ENCODE peak calls at places on chromosomes 1 and 21, in four cellular contexts. V, T, O and Y are unnamed samples.

GRCh38 chr1:176536588-176536987 is 73.6 kb downstream of the PAPPA2 start:
- DNase-seq in V (no peak), T (no peak), O (no peak), Y (no peak)

GRCh38 chr21:46559291-46559983 is 45.4 kb downstream of the S100B start:
- DNase-seq in V (no peak), T (no peak), O (no peak), Y (no peak)

GRCh38 chr1:192675716-192676115 is 39.8 kb downstream of the RGS13 start:
- DNase-seq in V (no peak), T (no peak), O (no peak), Y (no peak)

GRCh38 chr1:25504706-25505560 is 38.5 kb upstream of the LDLRAP1 start:
- DNase-seq in V (peak), T (no peak), O (no peak), Y (no peak)

GRCh38 chr1:59704721-59705120 is 110.0 kb upstream of the HOOK1 start:
- DNase-seq in V (no peak), T (no peak), O (no peak), Y (no peak)

GRCh38 chr1:32771561-32772280 is 45.4 kb downstream of the YARS1 start:
- DNase-seq in V (no peak), T (peak), O (no peak), Y (no peak)

GRCh38 chr1:150171801-150172200 is 22.1 kb downstream of the PLEKHO1 start:
- DNase-seq in V (no peak), T (no peak), O (no peak), Y (no peak)

GRCh38 chr1:116763787-116764465 is 9.7 kb downstream of the CD2 start:
- DNase-seq in V (no peak), T (peak), O (no peak), Y (peak)

GRCh38 chr21:43585924-43586411 is 73.3 kb downstream of the HSF2BP start:
- DNase-seq in V (peak), T (peak), O (no peak), Y (peak)

GRCh38 chr1:115546846-115547245 is 94.9 kb upstream of the VANGL1 start:
- DNase-seq in V (no peak), T (no peak), O (no peak), Y (no peak)

GRCh38 chr1:70509996-70510876 is 99.2 kb downstream of the CTH start:
- DNase-seq in V (peak), T (no peak), O (no peak), Y (peak)

GRCh38 chr1:234201600-234201999 is 171.7 kb upstream of the COA6 start:
- DNase-seq in V (no peak), T (no peak), O (no peak), Y (no peak)

GRCh38 chr1:157852476-157852875 is 10.9 kb upstream of the CD5L start:
- DNase-seq in V (peak), T (no peak), O (no peak), Y (no peak)

GRCh38 chr1:84913025-84913892 is 20.3 kb upstream of the LPAR3 start:
- DNase-seq in V (peak), T (no peak), O (no peak), Y (no peak)

GRCh38 chr1:20192364-20192763 is 6.0 kb upstream of the PLA2G2C start:
- DNase-seq in V (peak), T (no peak), O (no peak), Y (no peak)

GRCh38 chr1:70828177-70828576 is 219.4 kb downstream of the PTGER3 start:
- DNase-seq in V (no peak), T (no peak), O (no peak), Y (no peak)

GRCh38 chr1:223665592-223666312 is at the start of gene CAPN8:
- DNase-seq in V (no peak), T (no peak), O (no peak), Y (no peak)

GRCh38 chr21:27466175-27466574 is 499.3 kb upstream of the ADAMTS5 start:
- DNase-seq in V (no peak), T (no peak), O (no peak), Y (peak)

GRCh38 chr1:54993140-54993539 is 5.6 kb upstream of the BSND start:
- DNase-seq in V (no peak), T (no peak), O (no peak), Y (no peak)
- H4K5ac ChIP-seq in V (no peak), T (no peak), O (no peak), Y (no peak)

GRCh38 chr1:211762206-211762605 is 68.4 kb downstream of the LPGAT1 start:
- DNase-seq in V (no peak), T (no peak), O (no peak), Y (no peak)
- H4K8ac ChIP-seq in V (no peak), T (no peak), O (no peak), Y (no peak)

DNA sequence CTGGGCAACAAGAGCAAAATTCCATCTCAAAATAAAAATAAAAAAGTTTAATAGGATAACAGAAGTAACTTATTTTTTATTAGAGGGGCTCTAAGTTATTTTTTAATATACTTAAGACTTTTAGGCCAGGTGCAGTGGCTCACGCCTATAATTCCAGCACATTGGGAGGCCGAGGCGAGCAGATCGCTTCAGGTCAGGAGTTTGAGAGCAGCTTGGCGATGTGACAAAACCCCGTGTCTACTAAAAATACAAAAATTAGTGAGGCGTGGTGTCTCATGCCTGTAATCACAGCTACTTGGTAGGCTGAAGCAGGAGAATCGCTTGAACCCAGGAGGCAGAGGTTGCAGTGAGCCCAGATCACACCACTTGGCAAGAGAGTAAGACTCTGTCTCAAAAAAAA is 180.5 kb upstream of the NR5A2 start:
- DNase-seq in V (no peak), T (no peak), O (no peak), Y (no peak)
- H4K5ac ChIP-seq in V (no peak), T (no peak), O (no peak), Y (no peak)

DNA sequence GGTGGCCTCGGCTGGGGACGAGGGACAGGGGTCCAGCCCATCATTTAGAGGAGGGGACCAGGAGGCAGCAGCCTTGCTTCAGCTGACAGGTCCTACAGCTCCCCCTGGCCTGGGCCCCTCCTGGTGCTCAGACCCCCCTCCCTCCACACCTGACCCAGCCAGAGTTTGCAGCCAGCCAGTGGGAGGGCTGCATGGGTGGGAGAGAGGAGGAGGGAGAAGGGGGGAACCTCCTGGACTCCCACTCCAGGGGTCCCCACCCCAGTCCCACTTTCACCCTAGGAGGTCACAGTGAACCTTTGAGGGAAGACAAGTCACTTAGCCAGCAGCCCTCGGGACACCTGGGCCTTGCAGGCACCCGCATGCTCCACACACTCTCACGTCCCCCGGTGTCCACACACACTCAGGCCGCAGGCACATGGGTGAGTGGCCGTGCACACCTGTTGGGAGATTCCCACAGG is 108.9 kb upstream of the ZBTB40 start:
- DNase-seq in V (no peak), T (no peak), O (no peak), Y (no peak)
- H4K8ac ChIP-seq in V (no peak), T (no peak), O (no peak), Y (no peak)

DNA sequence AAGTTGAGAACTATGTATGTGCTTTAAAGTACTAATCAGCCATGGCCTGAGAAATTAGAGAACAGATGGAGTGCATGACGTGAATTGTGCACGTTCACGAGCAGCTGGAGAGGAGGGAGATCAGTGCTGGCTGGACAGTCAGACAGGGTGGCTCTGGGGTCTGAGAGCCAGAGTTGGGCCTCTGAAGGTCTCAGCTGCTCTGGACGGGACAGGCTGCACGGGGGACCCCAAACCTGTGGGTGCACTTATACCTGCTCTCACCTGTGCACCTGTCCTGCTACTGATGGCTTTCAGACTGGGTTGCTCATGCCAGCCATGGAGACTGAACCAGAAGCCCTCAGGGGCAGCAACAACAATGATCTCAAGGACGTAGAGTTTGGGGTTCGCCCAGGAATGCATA is 43.5 kb downstream of the UMODL1 start:
- DNase-seq in V (no peak), T (no peak), O (no peak), Y (no peak)
- H4K5ac ChIP-seq in V (no peak), T (no peak), O (no peak), Y (no peak)